ENCODE peak calls at places on chromosomes 12 and 14, in six cellular contexts. H, A, T, J, V and M are unnamed samples.

GRCh38 chr12:104669851-104670337 is 213.1 kb downstream of the CHST11 start:
- DNase-seq in H (no peak), A (peak), T (no peak), J (no peak), V (no peak), M (peak)

GRCh38 chr14:88986146-88986841 is 161.8 kb downstream of the TTC8 start:
- DNase-seq in H (no peak), A (no peak), T (no peak), J (peak), V (peak), M (peak)

GRCh38 chr12:44874981-44875416 is 1.1 kb downstream of the NELL2 start:
- DNase-seq in H (peak), A (peak), T (peak), J (peak), V (no peak), M (no peak)

GRCh38 chr14:82565825-82566224 is 1032.2 kb upstream of the SEL1L start:
- DNase-seq in H (no peak), A (no peak), T (no peak), J (no peak), V (no peak), M (no peak)

GRCh38 chr14:97021571-97022171 is 224.5 kb downstream of the VRK1 start:
- DNase-seq in H (peak), A (no peak), T (no peak), J (no peak), V (peak), M (peak)

GRCh38 chr12:12197128-12197527 is 69.7 kb downstream of the LRP6 start:
- DNase-seq in H (no peak), A (no peak), T (no peak), J (no peak), V (no peak), M (no peak)

GRCh38 chr12:42144424-42145196 is at the start of gene GXYLT1:
- DNase-seq in H (peak), A (peak), T (peak), J (peak), V (peak), M (peak)

GRCh38 chr12:50788562-50788961 is 24.7 kb downstream of the ATF1 start:
- DNase-seq in H (no peak), A (no peak), T (no peak), J (peak), V (no peak), M (no peak)

GRCh38 chr14:38405851-38406630 is 150.1 kb upstream of the CLEC14A start:
- DNase-seq in H (peak), A (no peak), T (peak), J (peak), V (no peak), M (no peak)

GRCh38 chr12:111467092-111467861 is 61.6 kb downstream of the SH2B3 start:
- DNase-seq in H (no peak), A (no peak), T (no peak), J (peak), V (no peak), M (peak)

GRCh38 chr14:101183376-101184103 is 280.0 kb upstream of the RTL1 start:
- DNase-seq in H (peak), A (peak), T (peak), J (no peak), V (no peak), M (peak)

GRCh38 chr12:25500651-25501050 is 52.4 kb downstream of the LMNTD1 start:
- DNase-seq in H (no peak), A (no peak), T (no peak), J (peak), V (no peak), M (no peak)

GRCh38 chr12:62771828-62772227 is 163.1 kb downstream of the PPM1H start:
- DNase-seq in H (no peak), A (no peak), T (no peak), J (no peak), V (no peak), M (no peak)

GRCh38 chr12:49961993-49962764 is 507 bp downstream of the AQP5 start:
- DNase-seq in H (peak), A (no peak), T (peak), J (no peak), V (no peak), M (no peak)

GRCh38 chr12:524167-524951 is 64.6 kb downstream of the B4GALNT3 start:
- DNase-seq in H (no peak), A (no peak), T (no peak), J (no peak), V (no peak), M (no peak)

GRCh38 chr14:55245657-55246268 is 25.5 kb upstream of the FBXO34 start:
- DNase-seq in H (peak), A (peak), T (peak), J (peak), V (peak), M (peak)

GRCh38 chr12:113929312-113929989 is 36.7 kb downstream of the RBM19 start:
- DNase-seq in H (no peak), A (no peak), T (no peak), J (no peak), V (no peak), M (no peak)

GRCh38 chr14:61561657-61562276 is 133.5 kb upstream of the HIF1A start:
- DNase-seq in H (peak), A (no peak), T (no peak), J (peak), V (peak), M (peak)

GRCh38 chr12:64890873-64891468 is 66.5 kb downstream of the TBC1D30 start:
- DNase-seq in H (peak), A (peak), T (peak), J (peak), V (peak), M (peak)

GRCh38 chr14:104359969-104360442 is 219.6 kb upstream of the C14orf180 start:
- DNase-seq in H (no peak), A (no peak), T (no peak), J (no peak), V (no peak), M (no peak)

GRCh38 chr12:20314325-20314724 is 54.0 kb upstream of the PDE3A start:
- DNase-seq in H (peak), A (no peak), T (no peak), J (peak), V (no peak), M (no peak)

GRCh38 chr14:86035882-86036281 is 505.9 kb downstream of the FLRT2 start:
- DNase-seq in H (peak), A (peak), T (peak), J (peak), V (no peak), M (peak)

GRCh38 chr12:122420471-122421262 is 1.8 kb downstream of the CLIP1 start:
- DNase-seq in H (no peak), A (no peak), T (no peak), J (no peak), V (no peak), M (no peak)

GRCh38 chr12:57817261-57817989 is 1.1 kb downstream of the AVIL start:
- DNase-seq in H (no peak), A (no peak), T (no peak), J (no peak), V (no peak), M (no peak)

GRCh38 chr12:121668750-121669524 is 517 bp downstream of the MORN3 start:
- DNase-seq in H (peak), A (peak), T (peak), J (peak), V (no peak), M (peak)

GRCh38 chr12:501722-502447 is 42.1 kb downstream of the B4GALNT3 start:
- DNase-seq in H (no peak), A (no peak), T (no peak), J (no peak), V (no peak), M (no peak)

GRCh38 chr12:6264402-6265037 is 46.0 kb upstream of the PLEKHG6 start:
- DNase-seq in H (no peak), A (no peak), T (no peak), J (no peak), V (no peak), M (no peak)

GRCh38 chr14:87952307-87953094 is 40.5 kb downstream of the GALC start:
- DNase-seq in H (no peak), A (peak), T (no peak), J (no peak), V (no peak), M (no peak)

GRCh38 chr12:123519151-123520001 is 14.1 kb downstream of the RILPL1 start:
- DNase-seq in H (peak), A (no peak), T (no peak), J (peak), V (no peak), M (peak)

GRCh38 chr14:59116984-59117415 is 71.5 kb upstream of the DAAM1 start:
- DNase-seq in H (no peak), A (peak), T (no peak), J (peak), V (peak), M (peak)

GRCh38 chr12:26240329-26240815 is 45.0 kb downstream of the SSPN start:
- DNase-seq in H (no peak), A (no peak), T (no peak), J (no peak), V (no peak), M (no peak)

GRCh38 chr12:55935742-55936151 is 4.8 kb downstream of the DGKA start:
- DNase-seq in H (peak), A (no peak), T (no peak), J (no peak), V (no peak), M (no peak)

GRCh38 chr12:89353823-89354629 is 1.7 kb upstream of the DUSP6 start:
- DNase-seq in H (peak), A (peak), T (peak), J (peak), V (peak), M (peak)

GRCh38 chr14:69313176-69313575 is 53.2 kb downstream of the GALNT16 start:
- DNase-seq in H (no peak), A (no peak), T (no peak), J (no peak), V (no peak), M (no peak)

DNA sequence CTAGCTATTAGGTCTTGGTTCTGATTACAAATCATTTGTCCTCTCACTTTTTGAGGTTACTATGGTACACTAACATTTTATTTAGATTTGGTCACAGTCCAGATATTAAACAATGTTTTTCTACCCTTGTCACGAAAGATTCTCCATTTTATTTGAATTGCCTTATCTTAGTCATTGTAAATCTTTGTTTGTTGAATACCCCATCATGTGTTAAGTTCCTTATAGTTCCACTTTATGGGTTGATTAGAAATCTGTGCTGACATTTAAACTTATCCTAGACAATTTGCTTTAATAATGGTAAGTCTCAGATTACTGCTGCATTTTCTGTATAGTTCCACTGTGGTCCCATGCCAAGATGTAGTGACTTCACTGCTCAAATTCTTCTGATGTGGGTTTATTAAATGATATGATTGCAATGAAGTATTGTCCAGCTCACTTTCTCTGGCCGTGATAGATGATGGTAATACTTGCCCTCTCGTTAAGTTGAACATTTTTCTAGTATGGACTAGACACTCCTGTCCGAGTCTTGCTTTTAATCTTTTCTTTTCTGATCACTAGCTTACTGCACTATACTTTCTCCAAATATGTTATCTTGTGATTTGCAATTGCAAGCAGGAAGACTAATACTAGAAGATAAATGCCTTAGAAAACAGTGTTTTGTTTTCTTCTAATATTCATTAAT is 1107.3 kb downstream of the SLC6A15 start:
- DNase-seq in H (no peak), A (no peak), T (no peak), J (no peak), V (no peak), M (no peak)
- H3K27ac ChIP-seq in H (no peak), A (no peak), T (no peak), J (no peak), V (no peak), M (no peak)

DNA sequence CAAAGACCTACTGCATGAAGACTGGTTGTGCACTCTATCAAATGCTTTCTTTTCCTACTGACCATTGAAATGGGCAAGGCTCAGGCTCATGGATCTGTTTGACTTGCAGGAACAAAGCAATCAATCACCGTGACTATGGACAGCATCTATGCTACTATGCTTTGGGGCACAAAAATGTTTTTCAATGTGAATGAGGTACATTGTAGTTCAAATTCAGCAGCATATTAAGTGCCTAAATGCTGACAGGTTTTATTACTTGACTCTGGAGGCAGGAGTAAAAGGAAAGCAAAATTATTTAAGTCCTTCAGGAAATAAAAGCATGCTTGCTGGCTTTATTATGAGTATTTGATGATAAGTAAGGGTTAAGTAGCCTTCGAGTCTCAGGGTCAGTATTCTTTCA is 43.3 kb upstream of the GTF2A1 start:
- DNase-seq in H (no peak), A (no peak), T (no peak), J (no peak), V (no peak), M (no peak)
- H2AFZ ChIP-seq in H (no peak), A (peak), T (no peak), J (no peak), V (no peak), M (no peak)

GRCh38 chr12:52582971-52583456 is 9.4 kb upstream of the KRT74 start:
- DNase-seq in H (peak), A (peak), T (peak), J (peak), V (peak), M (peak)
- TF ChIP-seq EZH2phosphoT487 in H (no peak), A (no peak), T (no peak), J (no peak), V (no peak), M (no peak)

GRCh38 chr14:99571303-99571986 is 32.6 kb downstream of the CCDC85C start:
- DNase-seq in H (no peak), A (no peak), T (no peak), J (no peak), V (no peak), M (no peak)
- H3K27ac ChIP-seq in H (no peak), A (no peak), T (peak), J (no peak), V (no peak), M (peak)